ENCODE peak calls at places on chromosome 21, in five cellular contexts. K, B, E, Q and C are unnamed samples.

GRCh38 chr21:16800536-16800935 is 712.3 kb upstream of the CXADR start:
- DNase-seq in E (no peak), K (no peak), Q (no peak), B (no peak), C (no peak)

GRCh38 chr21:46561448-46562095 is 43.3 kb downstream of the S100B start:
- DNase-seq in E (no peak), B (no peak), Q (no peak), K (no peak), C (peak)

GRCh38 chr21:45377325-45377709 is 27.6 kb upstream of the COL18A1 start:
- DNase-seq in K (no peak), Q (no peak), E (no peak), B (no peak), C (no peak)

GRCh38 chr21:20728691-20729090 is 269.5 kb upstream of the NCAM2 start:
- DNase-seq in K (no peak), Q (no peak), B (no peak), E (no peak), C (no peak)

GRCh38 chr21:46191257-46191685 is 7.0 kb upstream of the SPATC1L start:
- DNase-seq in Q (peak), E (no peak), B (peak), K (peak), C (no peak)

GRCh38 chr21:15986277-15986676 is 256.5 kb downstream of the USP25 start:
- DNase-seq in Q (no peak), K (no peak), B (no peak), E (no peak), C (no peak)

GRCh38 chr21:29423521-29423920 is 124.8 kb downstream of the BACH1 start:
- DNase-seq in B (no peak), Q (no peak), K (no peak), E (no peak), C (peak)

GRCh38 chr21:44579056-44579832 is 1.2 kb downstream of the KRTAP10-5 start:
- DNase-seq in Q (no peak), E (no peak), K (no peak), B (no peak), C (no peak)

GRCh38 chr21:32712043-32712442 is 15.8 kb downstream of the SYNJ1 start:
- DNase-seq in B (no peak), Q (no peak), E (no peak), K (no peak), C (no peak)

GRCh38 chr21:27795418-27795817 is 828.5 kb upstream of the ADAMTS5 start:
- DNase-seq in B (no peak), K (no peak), Q (no peak), E (no peak), C (no peak)

GRCh38 chr21:46509760-46510159 is 51.1 kb downstream of the DIP2A start:
- DNase-seq in B (no peak), E (no peak), Q (peak), K (no peak), C (peak)

GRCh38 chr21:46195595-46196195 is 11.4 kb upstream of the SPATC1L start:
- DNase-seq in K (no peak), B (no peak), Q (no peak), E (no peak), C (no peak)

GRCh38 chr21:36699546-36700294 is 805 bp downstream of the SIM2 start:
- DNase-seq in B (no peak), E (peak), Q (no peak), K (no peak), C (no peak)

GRCh38 chr21:14762734-14763694 is 216.9 kb upstream of the SAMSN1 start:
- DNase-seq in B (no peak), K (no peak), E (no peak), Q (no peak), C (no peak)

GRCh38 chr21:8992731-8993174 is 1528.6 kb upstream of the TPTE start:
- DNase-seq in B (no peak), Q (no peak), K (no peak), E (peak), C (no peak)

GRCh38 chr21:45516671-45517151 is 25.5 kb downstream of the SLC19A1 start:
- DNase-seq in K (no peak), E (no peak), B (no peak), Q (no peak), C (no peak)

GRCh38 chr21:25887166-25887565 is 152.4 kb downstream of the GABPA start:
- DNase-seq in B (no peak), K (no peak), E (no peak), Q (no peak), C (no peak)
- TF ChIP-seq CTCF in B (peak), K (no peak), E (peak), Q (peak), C (no peak)

GRCh38 chr21:41168391-41169257 is 664 bp downstream of the BACE2 start:
- DNase-seq in B (no peak), Q (peak), E (peak), K (peak), C (no peak)
- TF ChIP-seq CTCF in B (no peak), Q (no peak), E (no peak), K (no peak), C (no peak)

DNA sequence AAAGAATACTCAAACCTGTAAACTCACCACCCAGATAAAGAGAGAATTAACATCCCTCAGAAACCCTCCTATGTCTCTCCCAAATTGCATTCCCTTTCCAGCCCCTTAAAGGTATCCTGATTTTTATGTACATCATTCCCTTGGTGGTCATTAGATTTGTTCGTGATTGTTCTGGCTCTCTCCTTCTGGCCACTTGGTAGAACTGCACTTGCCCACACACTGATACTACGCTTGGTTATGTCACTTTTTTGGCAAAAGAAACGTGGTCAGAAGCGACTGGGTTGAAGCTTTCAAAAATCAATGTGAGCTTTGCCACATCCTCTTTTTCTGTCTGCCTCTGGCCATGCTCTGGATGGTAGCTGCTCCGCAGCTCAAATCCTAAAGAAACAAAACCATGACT is 76.3 kb downstream of the KRTAP19-8 start:
- DNase-seq in Q (no peak), K (no peak), B (no peak), E (no peak), C (no peak)
- TF ChIP-seq CTCF in Q (no peak), K (no peak), B (no peak), E (peak), C (no peak)

DNA sequence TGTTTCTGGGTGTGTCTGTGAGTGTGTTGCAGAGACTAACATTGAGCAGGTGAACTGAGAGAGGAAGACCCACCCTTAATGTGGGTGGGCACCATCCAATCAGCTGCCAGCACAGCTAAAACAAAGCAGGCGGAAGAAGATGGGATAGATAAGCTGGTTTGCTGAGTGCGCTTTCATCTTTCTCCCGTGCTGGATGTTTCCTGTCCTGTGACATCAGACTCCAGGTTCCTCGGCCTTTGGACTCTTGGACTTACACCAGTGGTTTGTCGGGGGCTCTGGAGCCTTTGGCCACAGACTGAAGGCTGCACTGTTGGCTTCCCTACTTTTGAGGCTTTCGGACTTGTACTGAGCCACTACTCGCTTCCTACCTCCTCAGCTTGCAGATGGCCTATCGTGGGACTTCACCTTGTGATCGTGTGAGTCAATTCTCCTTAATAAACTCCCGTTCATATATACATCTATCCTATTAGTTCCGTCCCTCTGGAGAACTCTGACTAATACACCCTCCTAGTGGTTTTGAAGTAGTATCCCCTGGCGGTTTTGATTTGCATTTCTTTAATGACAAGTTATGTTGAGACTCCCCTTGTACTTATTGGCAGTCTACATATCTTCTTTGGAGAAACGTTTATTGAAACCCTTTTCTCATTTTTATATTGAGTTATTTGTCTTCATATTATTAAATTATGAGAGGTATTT is 546.6 kb upstream of the TMPRSS15 start:
- DNase-seq in K (no peak), B (no peak), Q (no peak), E (no peak), C (no peak)
- TF ChIP-seq CTCF in K (no peak), B (no peak), Q (no peak), E (no peak), C (no peak)

DNA sequence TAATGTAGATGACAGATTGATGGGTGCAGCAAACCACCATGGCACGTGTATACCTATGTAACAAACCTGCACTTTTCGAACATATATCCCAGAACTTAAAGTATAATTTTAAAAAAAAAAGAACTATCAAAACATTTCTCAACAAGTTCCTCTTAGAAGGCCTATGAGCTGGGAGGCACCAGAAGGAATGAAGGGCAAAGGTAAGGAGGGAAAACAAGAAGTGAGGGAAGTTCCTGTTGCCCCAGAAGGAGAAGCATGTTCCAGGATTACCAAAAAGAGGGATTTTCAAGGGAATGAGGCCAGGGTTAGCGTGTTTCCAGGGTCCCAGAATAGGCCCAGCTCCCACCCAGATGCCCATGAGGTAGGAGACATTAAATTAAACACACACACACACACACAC is 361.0 kb downstream of the SETD4 start:
- DNase-seq in Q (no peak), E (no peak), K (no peak), B (no peak), C (no peak)
- TF ChIP-seq CTCF in Q (no peak), E (no peak), K (no peak), B (no peak), C (no peak)

GRCh38 chr21:42819861-42820512 is 59.4 kb downstream of the WDR4 start:
- DNase-seq in B (no peak), K (no peak), E (no peak), Q (no peak), C (no peak)
- TF ChIP-seq CTCF in B (no peak), K (no peak), E (no peak), Q (no peak), C (no peak)